ENCODE peak calls at places on chromosomes 13 and 19, in seven cellular contexts. Q is pancreas, T is fibroblast of lung, L is IMR-90, B is adrenal gland, G is MM.1S, A is OCI-LY7. E is an unnamed sample.
A peak's percentile ranks its signal among the peaks of the same experiment; 100 is the strongest.

GRCh38 chr19:50264483-50265186 is 61.2 kb downstream of the MYH14 start:
- DNase-seq in B (no peak), T (no peak), A (no peak), L (no peak), Q (no peak), G (no peak), E (no peak)

GRCh38 chr19:15010497-15011255 is 31.0 kb upstream of the SLC1A6 start:
- DNase-seq in L (no peak), B (no peak), T (no peak), Q (no peak), G (no peak), A (no peak), E (no peak)

GRCh38 chr19:46898731-46899130 is 37.9 kb downstream of the ARHGAP35 start:
- DNase-seq in G (no peak), L (peak; percentile 76), A (no peak), B (no peak), T (peak; percentile 33), Q (no peak), E (no peak)

GRCh38 chr13:99303863-99304521 is 3.2 kb downstream of the GPR183 start:
- DNase-seq in A (no peak), G (no peak), L (no peak), Q (peak; percentile 29), B (peak; percentile 36), T (no peak), E (no peak)

GRCh38 chr19:45414468-45414867 is 8.0 kb downstream of the POLR1G start:
- DNase-seq in G (no peak), T (no peak), A (no peak), L (no peak), Q (no peak), B (no peak), E (no peak)

GRCh38 chr19:29724102-29724641 is 9.1 kb upstream of the C19orf12 start:
- DNase-seq in L (peak; percentile 5), A (no peak), B (no peak), Q (no peak), T (peak; percentile 6), G (no peak), E (no peak)

GRCh38 chr13:29520671-29521070 is 74.8 kb downstream of the SLC7A1 start:
- DNase-seq in Q (no peak), B (no peak), T (peak; percentile 49), A (no peak), L (peak; percentile 55), G (no peak), E (no peak)

GRCh38 chr19:18239303-18239702 is 13.1 kb upstream of the PDE4C start:
- DNase-seq in T (no peak), Q (no peak), B (no peak), L (no peak), A (no peak), G (no peak), E (no peak)

GRCh38 chr19:48413879-48414623 is 20.6 kb downstream of the GRIN2D start:
- DNase-seq in T (no peak), A (no peak), L (peak; percentile 43), G (no peak), B (no peak), Q (peak; percentile 70), E (no peak)

GRCh38 chr13:113746143-113746525 is 12.9 kb upstream of the TMEM255B start:
- DNase-seq in G (no peak), Q (no peak), L (no peak), A (no peak), T (no peak), B (no peak), E (no peak)

GRCh38 chr19:3613765-3614661 is 7.3 kb upstream of the TBXA2R start:
- DNase-seq in A (no peak), T (peak; percentile 31), B (no peak), Q (peak; percentile 76), L (no peak), G (no peak), E (no peak)

GRCh38 chr13:52599037-52599852 is 43.0 kb upstream of the HNRNPA1L2 start:
- DNase-seq in T (peak; percentile 59), Q (no peak), L (peak; percentile 71), G (no peak), B (no peak), A (no peak), E (no peak)

GRCh38 chr13:64332048-64332447 is 2898.1 kb downstream of the PCDH9 start:
- DNase-seq in A (no peak), L (peak; percentile 10), Q (no peak), B (no peak), G (no peak), T (no peak), E (no peak)

GRCh38 chr13:50441141-50441540 is 402.4 kb downstream of the DLEU7 start:
- DNase-seq in T (no peak), A (no peak), Q (no peak), L (peak; percentile 33), B (no peak), G (no peak), E (no peak)

GRCh38 chr19:4702764-4703163 is 20.9 kb downstream of the DPP9 start:
- DNase-seq in L (no peak), Q (no peak), T (no peak), B (no peak), A (no peak), G (no peak), E (no peak)

GRCh38 chr19:5107432-5108122 is 138.7 kb downstream of the KDM4B start:
- DNase-seq in G (no peak), L (no peak), A (no peak), B (no peak), Q (no peak), T (no peak), E (no peak)

GRCh38 chr13:29621401-29621800 is 25.9 kb upstream of the SLC7A1 start:
- DNase-seq in Q (no peak), L (peak; percentile 68), A (no peak), T (no peak), G (no peak), B (no peak), E (no peak)

GRCh38 chr13:112761701-112762689 is 72.2 kb downstream of the ATP11A start:
- DNase-seq in T (peak; percentile 34), B (no peak), L (peak; percentile 80), Q (no peak), G (no peak), A (no peak), E (no peak)

GRCh38 chr19:19105365-19106060 is 32.8 kb downstream of the TMEM161A start:
- DNase-seq in G (no peak), A (peak; percentile 63), L (no peak), T (peak; percentile 55), B (peak; percentile 82), Q (no peak), E (peak; percentile 85)

GRCh38 chr19:16204005-16204294 is 6.2 kb downstream of the AP1M1 start:
- DNase-seq in T (no peak), L (no peak), A (no peak), G (no peak), B (no peak), Q (no peak), E (no peak)

GRCh38 chr19:8089664-8090601 is 37.4 kb downstream of the CCL25 start:
- DNase-seq in G (no peak), A (no peak), Q (no peak), T (no peak), B (no peak), L (no peak), E (no peak)

GRCh38 chr13:69477451-69477850 is 630.2 kb upstream of the ATXN8OS start:
- DNase-seq in T (no peak), G (no peak), B (no peak), A (no peak), L (no peak), Q (no peak), E (no peak)

GRCh38 chr13:110318920-110319319 is 11.8 kb downstream of the COL4A2 start:
- DNase-seq in T (no peak), G (no peak), A (no peak), Q (no peak), B (no peak), L (no peak), E (no peak)

GRCh38 chr19:7223429-7223828 is 70.8 kb downstream of the INSR start:
- DNase-seq in L (no peak), T (no peak), Q (no peak), G (no peak), B (no peak), A (no peak), E (no peak)

GRCh38 chr13:28650284-28650683 is 8.6 kb upstream of the POMP start:
- DNase-seq in G (no peak), Q (no peak), L (peak; percentile 85), B (no peak), A (no peak), T (peak; percentile 31), E (no peak)

GRCh38 chr13:44465318-44465717 is 91.7 kb downstream of the SERP2 start:
- DNase-seq in Q (no peak), T (no peak), A (no peak), G (no peak), B (no peak), L (peak; percentile 55), E (no peak)

GRCh38 chr19:42386974-42387707 is 3.0 kb downstream of the CNFN start:
- DNase-seq in G (peak; percentile 64), L (peak; percentile 33), B (peak; percentile 84), T (peak; percentile 30), A (peak; percentile 77), Q (peak; percentile 81), E (peak; percentile 55)

GRCh38 chr19:38032151-38032550 is 125.1 kb downstream of the SIPA1L3 start:
- DNase-seq in B (no peak), G (no peak), A (no peak), T (no peak), Q (no peak), L (peak; percentile 74), E (no peak)
- H3K27ac ChIP-seq in B (no peak overlapping the region), G (no peak overlapping the region), A (peak overlapping the region; percentile 97), T (no peak overlapping the region), Q (no peak overlapping the region), L (peak overlapping the region; percentile 5), E (no peak overlapping the region)

GRCh38 chr13:42836930-42837329 is 55.5 kb downstream of the FAM216B start:
- DNase-seq in A (no peak), T (peak; percentile 89), L (peak; percentile 51), Q (no peak), G (no peak), B (peak; percentile 27), E (no peak)
- TF ChIP-seq CTCF in A (no peak), T (peak; percentile 53), L (peak; percentile 49), Q (no peak), G (no peak), B (no peak), E (no peak)

DNA sequence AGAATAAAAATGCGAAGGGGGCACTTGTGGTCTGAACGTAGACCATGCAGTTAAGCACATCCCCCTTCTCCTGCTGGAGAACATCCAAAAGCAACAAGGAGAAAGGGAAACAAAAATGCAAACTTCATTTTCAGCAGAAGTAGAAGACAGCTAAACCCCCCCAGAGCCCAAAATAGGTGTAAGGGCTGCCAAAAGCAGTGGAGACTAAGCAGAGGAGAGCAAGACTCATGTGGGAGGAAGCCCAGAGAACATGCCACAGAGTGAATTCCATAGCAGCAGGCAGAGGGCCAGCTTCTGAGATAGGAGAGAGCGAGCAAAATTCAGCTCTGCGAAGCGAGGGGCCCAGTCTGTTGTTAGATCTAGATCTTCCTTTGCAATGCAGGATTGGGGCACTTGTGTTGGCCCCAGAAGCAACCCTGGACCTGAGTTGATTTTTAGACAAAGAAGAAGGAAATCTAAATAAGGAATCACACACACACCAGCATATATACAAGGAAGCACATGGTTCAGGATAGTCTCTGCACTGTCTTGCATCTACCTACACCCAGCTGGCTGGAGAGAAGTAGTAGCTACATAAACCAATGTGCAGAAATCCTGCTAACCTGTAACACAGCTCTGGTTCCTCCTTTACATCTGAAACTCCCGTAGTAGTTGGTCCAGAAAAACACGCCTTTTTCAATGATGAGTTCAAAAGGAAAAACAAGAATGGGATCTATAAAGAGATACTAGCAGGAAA is 199.6 kb downstream of the SPRY2 start:
- DNase-seq in A (no peak), B (peak; percentile 25), T (peak; percentile 63), L (peak; percentile 78), G (no peak), Q (no peak), E (peak; percentile 65)
- H3K27ac ChIP-seq in A (no peak overlapping the region), B (no peak overlapping the region), T (peak overlapping the region; percentile 1), L (peak overlapping the region; percentile 16), G (no peak overlapping the region), Q (no peak overlapping the region), E (no peak overlapping the region)

GRCh38 chr13:24741016-24741662 is 22.8 kb upstream of the RNF17 start:
- DNase-seq in T (no peak), G (no peak), Q (peak; percentile 60), L (no peak), B (no peak), A (peak; percentile 14), E (no peak)
- TF ChIP-seq CTCF in T (no peak), G (peak; percentile 28), Q (no peak), L (no peak), B (no peak), A (peak; percentile 65), E (no peak)